ENCODE peak calls at places on chromosomes 4 and X, in seven cellular contexts. W is activated T-cell treated with anti-CD3 and anti-CD28 coated beads for 48 hours; P is iris pigment epithelial cell; G is Daoy; Z is NCI-H1048; O is H9; V is activated CD8-positive, alpha-beta memory T cell treated with anti-CD3 and anti-CD28 coated beads, Interleukin-2, amount 50 U/mL, for 48 hours. K is an unnamed sample.

GRCh38 chr4:10576236-10576635 is 108.3 kb downstream of the CLNK start:
- DNase-seq in W (no peak), P (no peak), G (no peak), Z (no peak), O (no peak), V (no peak), K (no peak)

GRCh38 chr4:100347241-100347640 is 157.0 kb upstream of the DDIT4L start:
- DNase-seq in W (no peak), P (no peak), G (no peak), Z (no peak), O (no peak), V (no peak), K (no peak)

GRCh38 chr4:142913461-142914030 is 67.4 kb upstream of the INPP4B start:
- DNase-seq in W (no peak), P (peak), G (no peak), Z (no peak), O (no peak), V (no peak), K (no peak)

GRCh38 chr4:24209891-24210290 is 320.0 kb upstream of the PPARGC1A start:
- DNase-seq in W (no peak), P (no peak), G (no peak), Z (no peak), O (no peak), V (no peak), K (no peak)

GRCh38 chr4:1647432-1647831 is 36.7 kb downstream of the FAM53A start:
- DNase-seq in W (no peak), P (no peak), G (no peak), Z (no peak), O (no peak), V (no peak), K (no peak)

GRCh38 chr4:150385606-150386005 is 196.3 kb upstream of the MAB21L2 start:
- DNase-seq in W (no peak), P (peak), G (peak), Z (no peak), O (no peak), V (no peak), K (no peak)

GRCh38 chr4:125434136-125434535 is 119.4 kb downstream of the FAT4 start:
- DNase-seq in W (no peak), P (peak), G (no peak), Z (no peak), O (no peak), V (no peak), K (no peak)

GRCh38 chr4:183722738-183723560 is 63.9 kb downstream of the TRAPPC11 start:
- DNase-seq in W (peak), P (peak), G (peak), Z (peak), O (peak), V (peak), K (peak)

GRCh38 chr4:141501931-141502330 is 134.5 kb upstream of the IL15 start:
- DNase-seq in W (no peak), P (peak), G (no peak), Z (no peak), O (no peak), V (no peak), K (no peak)

GRCh38 chr4:123599920-123600394 is 203.4 kb downstream of the SPRY1 start:
- DNase-seq in W (no peak), P (peak), G (peak), Z (peak), O (peak), V (peak), K (no peak)

GRCh38 chr4:40980318-40980883 is 230.6 kb downstream of the NSUN7 start:
- DNase-seq in W (no peak), P (no peak), G (peak), Z (no peak), O (no peak), V (no peak), K (no peak)

GRCh38 chr4:185127021-185127925 is 15.8 kb upstream of the SLC25A4 start:
- DNase-seq in W (no peak), P (peak), G (peak), Z (no peak), O (peak), V (no peak), K (no peak)

GRCh38 chr4:48939785-48940184 is 33.2 kb upstream of the OCIAD2 start:
- DNase-seq in W (no peak), P (peak), G (peak), Z (no peak), O (no peak), V (no peak), K (no peak)

GRCh38 chr4:10006604-10007435 is 14.5 kb downstream of the SLC2A9 start:
- DNase-seq in W (no peak), P (peak), G (peak), Z (no peak), O (no peak), V (no peak), K (no peak)

GRCh38 chr4:145503486-145504072 is 21.9 kb downstream of the SMAD1 start:
- DNase-seq in W (no peak), P (no peak), G (no peak), Z (no peak), O (no peak), V (no peak), K (no peak)

GRCh38 chr4:122663814-122664610 is 43.1 kb upstream of the IL21 start:
- DNase-seq in W (no peak), P (peak), G (no peak), Z (no peak), O (no peak), V (no peak), K (no peak)

GRCh38 chr4:139582044-139582443 is 26.0 kb upstream of the SETD7 start:
- DNase-seq in W (no peak), P (peak), G (no peak), Z (no peak), O (no peak), V (no peak), K (no peak)

GRCh38 chr4:23999714-24000113 is 109.9 kb upstream of the PPARGC1A start:
- DNase-seq in W (no peak), P (no peak), G (peak), Z (no peak), O (no peak), V (no peak), K (no peak)

GRCh38 chr4:70640192-70640591 is 11.6 kb downstream of the ENAM start:
- DNase-seq in W (no peak), P (no peak), G (no peak), Z (no peak), O (no peak), V (no peak), K (no peak)

GRCh38 chrX:40644821-40645358 is 2.5 kb downstream of the CXorf38 start:
- DNase-seq in W (peak), P (peak), G (peak), Z (no peak), O (no peak), V (peak), K (no peak)

GRCh38 chr4:73735231-73735630 is 5.1 kb upstream of the CXCL8 start:
- DNase-seq in W (no peak), P (peak), G (no peak), Z (no peak), O (no peak), V (no peak), K (no peak)

GRCh38 chr4:39043697-39044363 is 11.6 kb upstream of the TMEM156 start:
- DNase-seq in W (no peak), P (peak), G (peak), Z (no peak), O (no peak), V (no peak), K (no peak)

GRCh38 chrX:18291006-18291545 is 63.4 kb downstream of the SCML2 start:
- DNase-seq in W (no peak), P (no peak), G (no peak), Z (no peak), O (no peak), V (no peak), K (no peak)

GRCh38 chr4:28007693-28008092 is 1147.1 kb downstream of the STIM2 start:
- DNase-seq in W (no peak), P (no peak), G (no peak), Z (no peak), O (no peak), V (no peak), K (no peak)

GRCh38 chrX:133350751-133351150 is 64.5 kb downstream of the GPC4 start:
- DNase-seq in W (no peak), P (peak), G (no peak), Z (no peak), O (no peak), V (no peak), K (no peak)

GRCh38 chr4:113223001-113223400 is 173.5 kb downstream of the ANK2 start:
- DNase-seq in W (no peak), P (no peak), G (no peak), Z (no peak), O (no peak), V (no peak), K (no peak)

K was measured in NCI-H774.